ENCODE peak calls at places on chromosomes 1 and 21, in five cellular contexts. M, V, H, P and O are unnamed samples. For H3K4me1, the result is how much of the 10 kb centered on the place peaks cover.

GRCh38 chr1:27517305-27517704 is 27.3 kb upstream of the WASF2 start:
- DNase-seq in V (peak), P (no peak), M (peak), H (no peak), O (no peak)

GRCh38 chr1:153000294-153000693 is 1.3 kb upstream of the SPRR3 start:
- DNase-seq in V (no peak), M (no peak), P (no peak), H (no peak), O (no peak)

GRCh38 chr1:74470262-74470661 is 42.1 kb downstream of the LRRC53 start:
- DNase-seq in V (no peak), P (no peak), H (no peak), M (no peak), O (no peak)

GRCh38 chr1:198811436-198811835 is 172.6 kb downstream of the PTPRC start:
- DNase-seq in P (no peak), H (no peak), M (no peak), V (no peak), O (no peak)

GRCh38 chr1:118933051-118933781 is 54.9 kb downstream of the TBX15 start:
- DNase-seq in P (no peak), V (no peak), M (no peak), H (no peak), O (no peak)

GRCh38 chr1:12469493-12469892 is 148.5 kb downstream of the DHRS3 start:
- DNase-seq in M (no peak), H (no peak), V (no peak), P (no peak), O (no peak)

GRCh38 chr21:45156459-45156858 is 82.1 kb downstream of the ADARB1 start:
- DNase-seq in V (no peak), M (no peak), H (no peak), P (no peak), O (no peak)

GRCh38 chr1:27488523-27489138 is 1.3 kb downstream of the WASF2 start:
- DNase-seq in H (no peak), M (no peak), V (peak), P (no peak), O (no peak)

GRCh38 chr1:51316113-51316763 is 14.1 kb downstream of the TTC39A start:
- DNase-seq in V (no peak), P (no peak), H (no peak), M (no peak), O (peak)

GRCh38 chr1:79726321-79726720 is 719.8 kb upstream of the ADGRL4 start:
- DNase-seq in P (no peak), H (no peak), M (no peak), V (no peak), O (no peak)

GRCh38 chr1:116387551-116387950 is 14.5 kb downstream of the ATP1A1 start:
- DNase-seq in H (no peak), M (no peak), V (no peak), P (no peak), O (no peak)

GRCh38 chr1:185984113-185984836 is 250.1 kb downstream of the HMCN1 start:
- DNase-seq in M (no peak), P (no peak), V (no peak), H (no peak), O (no peak)

GRCh38 chr21:16013570-16013969 is 283.8 kb downstream of the USP25 start:
- DNase-seq in M (no peak), V (no peak), P (no peak), H (no peak), O (no peak)

GRCh38 chr1:180886338-180886737 is 26.4 kb upstream of the KIAA1614 start:
- DNase-seq in M (no peak), V (no peak), H (no peak), P (no peak), O (no peak)

GRCh38 chr1:98172578-98172977 is 251.7 kb upstream of the DPYD start:
- DNase-seq in H (no peak), P (no peak), M (no peak), V (no peak), O (no peak)

GRCh38 chr1:174160109-174160473 is 771 bp downstream of the RABGAP1L start:
- DNase-seq in P (peak), H (peak), V (peak), M (peak), O (peak)

GRCh38 chr1:112247036-112247597 is 148.9 kb upstream of the CTTNBP2NL start:
- DNase-seq in P (no peak), H (no peak), V (no peak), M (no peak), O (no peak)

GRCh38 chr1:47187226-47187925 is 2.5 kb downstream of the PDZK1IP1 start:
- DNase-seq in V (no peak), M (no peak), P (no peak), H (peak), O (no peak)

GRCh38 chr1:73564294-73564693 is 633.7 kb downstream of the LRRIQ3 start:
- DNase-seq in P (no peak), V (no peak), M (no peak), H (no peak), O (no peak)

DNA sequence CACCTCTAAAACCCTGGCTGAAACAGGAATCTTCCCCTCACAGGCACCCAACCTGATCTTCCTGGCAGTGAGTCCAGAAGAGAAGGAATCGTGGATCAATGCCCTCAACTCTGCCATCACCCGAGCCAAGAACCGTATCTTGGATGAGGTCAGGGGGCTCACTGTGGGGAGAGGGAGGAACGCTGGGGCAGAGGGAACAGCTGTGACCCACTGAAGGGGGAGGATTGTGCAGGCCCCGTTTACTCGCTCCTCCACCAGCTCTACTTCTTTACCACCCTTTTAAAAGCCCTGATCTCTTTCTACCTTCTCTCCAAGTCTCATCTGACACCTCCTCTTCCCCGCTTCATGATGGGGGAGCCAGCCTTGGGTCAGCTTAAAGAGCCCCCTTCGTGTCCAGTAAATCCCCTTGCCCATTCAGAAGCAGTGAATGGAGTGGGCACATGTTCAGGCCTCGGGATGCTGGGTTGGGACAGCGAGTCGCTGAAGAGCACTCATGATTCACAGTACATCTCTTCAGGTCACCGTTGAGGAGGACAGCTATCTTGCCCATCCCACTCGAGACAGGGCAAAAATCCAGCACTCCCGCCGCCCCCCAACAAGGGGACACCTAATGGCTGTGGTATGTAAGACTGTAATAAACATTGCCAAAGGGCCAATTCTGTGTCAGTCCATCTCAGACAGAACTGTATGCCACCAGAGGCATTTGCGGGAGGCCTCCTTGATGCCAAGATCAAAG is 7.3 kb downstream of the PLEKHO1 start:
- DNase-seq in M (no peak), P (no peak), V (no peak), H (no peak), O (no peak)
- H3K4me1 ChIP-seq in M (under half), P (under half), V (under half), H (under half), O (under half)

GRCh38 chr1:6788946-6789345 is 3.7 kb downstream of the CAMTA1 start:
- DNase-seq in P (no peak), H (no peak), V (no peak), M (no peak), O (no peak)

GRCh38 chr1:6785721-6786505 is 659 bp downstream of the CAMTA1 start:
- DNase-seq in M (peak), P (no peak), V (peak), H (peak), O (peak)

GRCh38 chr1:6794164-6794563 is 8.9 kb downstream of the CAMTA1 start:
- DNase-seq in M (no peak), V (no peak), P (no peak), H (no peak), O (no peak)

GRCh38 chr1:6785318-6785712 is at the start of gene CAMTA1:
- DNase-seq in V (no peak), H (no peak), P (no peak), M (no peak), O (no peak)

GRCh38 chr1:6790146-6790545 is 4.9 kb downstream of the CAMTA1 start:
- DNase-seq in H (no peak), V (no peak), P (no peak), M (no peak), O (no peak)
- H3K4me1 ChIP-seq in H (under half), V (under half), P (under half), M (under half), O (under half)

GRCh38 chr1:201890223-201890622 is 1.5 kb downstream of the SHISA4 start:
- DNase-seq in P (no peak), M (no peak), H (no peak), V (no peak), O (no peak)

GRCh38 chr1:201887116-201887866 is 1.4 kb upstream of the SHISA4 start:
- DNase-seq in V (no peak), M (no peak), H (no peak), P (no peak), O (no peak)

GRCh38 chr1:201889092-201889968 is 632 bp downstream of the SHISA4 start:
- DNase-seq in M (no peak), P (no peak), H (no peak), V (no peak), O (no peak)

GRCh38 chr1:201886103-201886885 is 2.4 kb upstream of the SHISA4 start:
- DNase-seq in H (no peak), M (no peak), V (no peak), P (no peak), O (no peak)

GRCh38 chr1:201888282-201889033 is at the start of gene SHISA4:
- DNase-seq in P (peak), M (peak), H (peak), V (peak), O (peak)
- H3K4me1 ChIP-seq in P (under half), M (under half), H (under half), V (under half), O (under half)

DNA sequence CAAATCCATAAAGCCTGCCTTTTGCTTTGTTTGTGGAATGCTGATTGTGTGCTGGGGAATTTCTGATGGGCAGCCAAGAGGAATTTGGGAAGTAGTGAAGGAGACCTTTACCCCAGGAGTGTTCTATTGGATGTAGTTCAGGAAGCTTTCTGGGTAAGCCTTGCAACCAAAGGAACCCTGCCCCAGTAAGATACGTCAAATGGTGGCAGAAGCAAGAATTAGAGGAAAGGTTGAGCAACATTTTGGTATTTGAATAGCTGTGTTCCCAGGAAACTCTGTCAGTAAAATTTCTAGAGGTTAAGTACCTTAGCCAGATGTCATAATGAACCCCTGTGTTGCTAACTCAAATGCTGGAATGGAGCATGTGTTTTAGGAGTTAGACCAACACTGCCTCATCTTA is 6.4 kb downstream of the MGST3 start:
- DNase-seq in V (peak), M (peak), P (no peak), H (no peak), O (no peak)
- H3K4me1 ChIP-seq in V (under half), M (under half), P (half or more), H (half or more), O (half or more)

GRCh38 chr1:89761901-89762300 is 58.9 kb upstream of the LRRC8D start:
- DNase-seq in H (no peak), V (no peak), P (no peak), M (no peak), O (no peak)

GRCh38 chr1:89760496-89760895 is 60.3 kb upstream of the LRRC8D start:
- DNase-seq in H (no peak), V (no peak), P (no peak), M (no peak), O (no peak)

GRCh38 chr1:89762801-89763648 is 57.8 kb upstream of the LRRC8D start:
- DNase-seq in V (peak), H (peak), P (peak), M (peak), O (peak)

GRCh38 chr1:89763649-89763986 is 57.2 kb upstream of the LRRC8D start:
- DNase-seq in M (no peak), H (no peak), P (no peak), V (no peak), O (no peak)

DNA sequence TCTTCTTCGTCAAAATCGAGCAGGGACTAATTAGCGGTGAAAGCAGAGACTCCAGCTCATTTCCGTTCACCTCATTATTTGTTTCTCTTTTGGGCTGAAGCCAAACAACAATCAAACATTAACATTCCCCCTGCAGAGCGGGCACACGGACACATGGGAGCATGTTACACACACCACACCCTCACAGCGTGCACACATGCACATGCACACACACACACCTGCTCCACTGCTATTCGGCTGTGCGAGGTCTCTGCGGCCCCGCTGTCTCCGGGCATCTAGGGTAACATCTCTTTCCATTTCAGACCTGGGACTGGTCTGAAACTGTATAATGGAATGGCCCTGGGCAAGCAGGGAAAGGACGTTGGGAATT is 58.4 kb upstream of the LRRC8D start:
- DNase-seq in V (no peak), H (no peak), P (no peak), M (no peak), O (no peak)
- H3K4me1 ChIP-seq in V (under half), H (under half), P (under half), M (under half), O (half or more)

DNA sequence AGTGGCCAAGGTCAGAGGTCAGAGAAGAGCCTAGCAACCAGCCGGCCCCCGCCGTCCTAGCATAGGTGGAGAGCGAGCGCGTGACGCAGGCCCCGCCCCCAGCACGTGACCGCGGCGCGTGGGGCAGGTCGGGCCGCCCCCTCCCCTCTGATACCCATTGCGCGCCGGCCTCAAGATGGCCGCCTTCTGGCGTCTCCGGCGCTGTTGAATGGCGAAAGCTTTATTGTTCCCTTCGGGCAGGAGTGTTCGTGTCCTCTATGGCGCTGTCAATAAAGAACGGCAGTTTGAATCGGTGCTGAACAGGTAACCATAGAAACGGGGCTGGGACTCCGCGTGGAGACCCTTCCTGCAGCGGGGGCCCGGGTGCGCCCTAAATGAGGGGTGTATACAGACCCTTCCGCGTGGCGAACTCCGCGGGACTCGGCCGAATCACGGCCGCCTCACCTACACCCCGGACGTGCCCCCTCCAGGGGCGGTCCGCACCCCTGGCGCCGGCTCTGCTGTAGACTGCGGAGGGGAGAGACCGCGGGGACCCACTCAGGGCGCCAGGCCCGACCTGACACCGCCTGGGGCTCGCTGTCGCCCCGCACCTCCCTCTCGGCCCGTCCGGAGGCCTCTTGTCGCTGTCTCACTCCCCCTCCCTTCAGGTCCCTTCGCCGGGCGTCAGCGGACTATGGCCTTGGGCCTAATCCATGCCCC is at the start of gene ZBTB40:
- DNase-seq in H (peak), V (peak), P (peak), M (peak), O (peak)
- H3K4me1 ChIP-seq in H (under half), V (under half), P (under half), M (under half), O (under half)

GRCh38 chr1:13707211-13707610 is 7.2 kb downstream of the PRDM2 start:
- DNase-seq in M (no peak), H (no peak), V (no peak), P (no peak), O (no peak)
- H3K4me1 ChIP-seq in M (under half), H (under half), V (under half), P (under half), O (under half)